ENCODE peak calls at places on chromosome 15, in four cellular contexts. N is left ventricle myocardium superior, X is HTR-8/SVneo, A is head of caudate nucleus. H is an unnamed sample.

GRCh38 chr15:45719490-45719889 is 84.7 kb downstream of the SQOR start:
- DNase-seq in N (no peak), X (no peak), A (no peak), H (no peak)

GRCh38 chr15:65925338-65925737 is 56.0 kb downstream of the RAB11A start:
- DNase-seq in A (no peak), X (no peak), N (no peak), H (no peak)

GRCh38 chr15:63506537-63507035 is 2.2 kb downstream of the USP3 start:
- DNase-seq in A (no peak), N (no peak), X (no peak), H (no peak)

GRCh38 chr15:25179673-25180511 is 225.1 kb downstream of the SNRPN start:
- DNase-seq in X (no peak), N (peak), A (no peak), H (peak)

GRCh38 chr15:67850995-67851535 is 11.2 kb upstream of the RNU6-1 start:
- DNase-seq in N (no peak), A (no peak), X (no peak), H (no peak)

GRCh38 chr15:20353966-20354883 is 187.4 kb downstream of the GOLGA6L6 start:
- DNase-seq in A (no peak), N (peak), X (no peak), H (no peak)

GRCh38 chr15:86623236-86623635 is 543.6 kb downstream of the AGBL1 start:
- DNase-seq in A (no peak), X (no peak), N (no peak), H (no peak)

GRCh38 chr15:47588968-47589367 is 128.3 kb upstream of the SEMA6D start:
- DNase-seq in N (no peak), A (no peak), X (no peak), H (no peak)

GRCh38 chr15:39153718-39154117 is 427.2 kb upstream of the THBS1 start:
- DNase-seq in X (no peak), A (no peak), N (no peak), H (no peak)

GRCh38 chr15:25738171-25738792 is 124.8 kb downstream of the ATP10A start:
- DNase-seq in X (no peak), A (no peak), N (no peak), H (no peak)

GRCh38 chr15:37093480-37094410 is 6.6 kb downstream of the MEIS2 start:
- DNase-seq in A (no peak), X (no peak), N (no peak), H (no peak)

GRCh38 chr15:68504721-68505090 is 72.7 kb upstream of the ITGA11 start:
- DNase-seq in N (no peak), X (no peak), A (no peak), H (no peak)

GRCh38 chr15:39786444-39787056 is 3.9 kb upstream of the FSIP1 start:
- DNase-seq in N (no peak), X (peak), A (peak), H (no peak)

GRCh38 chr15:91021516-91022074 is 799 bp downstream of the VPS33B start:
- DNase-seq in N (no peak), A (no peak), X (no peak), H (peak)

GRCh38 chr15:60844431-60845174 is 365.7 kb upstream of the ICE2 start:
- DNase-seq in X (no peak), N (no peak), A (no peak), H (no peak)

GRCh38 chr15:89034305-89034704 is 54.0 kb upstream of the ABHD2 start:
- DNase-seq in A (no peak), N (no peak), X (peak), H (no peak)

GRCh38 chr15:70258369-70259029 is 160.8 kb upstream of the TLE3 start:
- DNase-seq in X (no peak), N (peak), A (no peak), H (no peak)

GRCh38 chr15:70250208-70251201 is 152.8 kb upstream of the TLE3 start:
- DNase-seq in N (no peak), A (no peak), X (no peak), H (no peak)

GRCh38 chr15:57405133-57405532 is 28.8 kb downstream of the CGNL1 start:
- DNase-seq in X (no peak), A (no peak), N (no peak), H (no peak)

GRCh38 chr15:70132148-70132547 is 34.4 kb upstream of the TLE3 start:
- DNase-seq in A (no peak), N (no peak), X (no peak), H (no peak)

GRCh38 chr15:72141171-72142084 is 23.2 kb downstream of the SENP8 start:
- DNase-seq in A (no peak), X (no peak), N (no peak), H (no peak)

GRCh38 chr15:77482570-77482969 is 61.9 kb downstream of the HMG20A start:
- DNase-seq in N (no peak), A (no peak), X (peak), H (no peak)

GRCh38 chr15:32922541-32922940 is 204.7 kb downstream of the GREM1 start:
- DNase-seq in X (no peak), A (no peak), N (no peak), H (no peak)

GRCh38 chr15:85582076-85582718 is 201.8 kb downstream of the AKAP13 start:
- DNase-seq in N (no peak), A (no peak), X (no peak), H (no peak)

GRCh38 chr15:38651328-38652038 is 86.9 kb upstream of the RASGRP1 start:
- DNase-seq in X (no peak), N (no peak), A (no peak), H (no peak)

GRCh38 chr15:94230436-94230885 is 900 bp upstream of the MCTP2 start:
- DNase-seq in A (no peak), N (no peak), X (no peak), H (no peak)

GRCh38 chr15:31275331-31276262 is 51.0 kb upstream of the KLF13 start:
- DNase-seq in A (no peak), N (no peak), X (no peak), H (no peak)

GRCh38 chr15:82595766-82596165 is 51.4 kb downstream of the CPEB1 start:
- DNase-seq in N (no peak), A (no peak), X (no peak), H (no peak)

GRCh38 chr15:42650208-42651066 is 75.0 kb downstream of the STARD9 start:
- DNase-seq in X (peak), A (peak), N (peak), H (no peak)

H was measured in heart right ventricle.